ENCODE peak calls at places on chromosomes 11 and 22, in eight cellular contexts. Y, R, D, A, P, L, M and T are unnamed samples.

GRCh38 chr11:45922425-45923082 is at the start of gene LARGE2:
- DNase-seq in Y (peak), R (no peak), D (no peak), A (no peak), P (no peak), L (peak), M (no peak), T (peak)

GRCh38 chr22:46626911-46627805 is 7.0 kb downstream of the GRAMD4 start:
- DNase-seq in Y (no peak), R (no peak), D (no peak), A (no peak), P (no peak), L (no peak), M (no peak), T (peak)

GRCh38 chr11:127362754-127363153 is 362.2 kb upstream of the KIRREL3 start:
- DNase-seq in Y (no peak), R (no peak), D (no peak), A (no peak), P (no peak), L (no peak), M (no peak), T (no peak)

GRCh38 chr11:13287026-13287425 is 9.4 kb downstream of the BMAL1 start:
- DNase-seq in Y (no peak), R (peak), D (no peak), A (no peak), P (no peak), L (peak), M (no peak), T (no peak)

GRCh38 chr11:17751558-17751957 is 17.0 kb downstream of the KCNC1 start:
- DNase-seq in Y (no peak), R (no peak), D (no peak), A (no peak), P (no peak), L (no peak), M (no peak), T (no peak)

GRCh38 chr11:67154726-67155125 is 35.7 kb downstream of the KDM2A start:
- DNase-seq in Y (no peak), R (no peak), D (no peak), A (no peak), P (no peak), L (no peak), M (no peak), T (no peak)

GRCh38 chr11:116412118-116412889 is 360.5 kb downstream of the BUD13 start:
- DNase-seq in Y (no peak), R (no peak), D (no peak), A (no peak), P (no peak), L (no peak), M (no peak), T (no peak)

GRCh38 chr11:59960502-59961381 is 3.1 kb upstream of the OOSP4A start:
- DNase-seq in Y (peak), R (no peak), D (no peak), A (no peak), P (no peak), L (no peak), M (no peak), T (no peak)

GRCh38 chr11:7019500-7020182 is 505 bp downstream of the ZNF214 start:
- DNase-seq in Y (no peak), R (no peak), D (no peak), A (no peak), P (peak), L (no peak), M (no peak), T (no peak)

GRCh38 chr11:1728931-1729691 is 21.3 kb downstream of the IFITM10 start:
- DNase-seq in Y (no peak), R (no peak), D (no peak), A (no peak), P (no peak), L (no peak), M (no peak), T (no peak)

GRCh38 chr22:48333816-48334735 is 1493.6 kb downstream of the BRD1 start:
- DNase-seq in Y (no peak), R (no peak), D (no peak), A (no peak), P (no peak), L (no peak), M (no peak), T (no peak)

GRCh38 chr22:31495343-31495742 is 993 bp upstream of the SFI1 start:
- DNase-seq in Y (no peak), R (peak), D (no peak), A (no peak), P (no peak), L (no peak), M (no peak), T (no peak)

GRCh38 chr11:35324981-35325380 is 94.4 kb downstream of the SLC1A2 start:
- DNase-seq in Y (no peak), R (no peak), D (peak), A (no peak), P (no peak), L (peak), M (no peak), T (no peak)

GRCh38 chr11:10899542-10899830 is 41.6 kb upstream of the ZBED5 start:
- DNase-seq in Y (no peak), R (no peak), D (no peak), A (no peak), P (peak), L (no peak), M (no peak), T (no peak)

GRCh38 chr22:49780992-49781782 is 46.5 kb downstream of the BRD1 start:
- DNase-seq in Y (no peak), R (no peak), D (no peak), A (no peak), P (peak), L (no peak), M (no peak), T (no peak)

GRCh38 chr11:131592734-131593133 is 222.3 kb downstream of the NTM start:
- DNase-seq in Y (no peak), R (no peak), D (no peak), A (no peak), P (no peak), L (no peak), M (no peak), T (no peak)

GRCh38 chr11:130145975-130146776 is 13.4 kb upstream of the ST14 start:
- DNase-seq in Y (peak), R (no peak), D (no peak), A (no peak), P (peak), L (no peak), M (no peak), T (no peak)

GRCh38 chr22:24102366-24103200 is 78.7 kb upstream of the SUSD2 start:
- DNase-seq in Y (no peak), R (no peak), D (no peak), A (no peak), P (no peak), L (no peak), M (no peak), T (no peak)

GRCh38 chr11:35267504-35267903 is 128.5 kb downstream of the CD44 start:
- DNase-seq in Y (no peak), R (no peak), D (peak), A (no peak), P (no peak), L (no peak), M (peak), T (no peak)

GRCh38 chr22:49369726-49370717 is 457.7 kb downstream of the BRD1 start:
- DNase-seq in Y (peak), R (no peak), D (no peak), A (no peak), P (no peak), L (no peak), M (no peak), T (no peak)

GRCh38 chr11:77510095-77510494 is 36.2 kb upstream of the PAK1 start:
- DNase-seq in Y (no peak), R (no peak), D (no peak), A (no peak), P (no peak), L (no peak), M (no peak), T (no peak)

GRCh38 chr22:32334640-32335365 is 22.9 kb upstream of the RFPL3 start:
- DNase-seq in Y (peak), R (no peak), D (no peak), A (no peak), P (peak), L (no peak), M (no peak), T (no peak)

GRCh38 chr11:76623171-76623883 is 47.2 kb downstream of the LRRC32 start:
- DNase-seq in Y (no peak), R (no peak), D (peak), A (no peak), P (no peak), L (no peak), M (no peak), T (no peak)

GRCh38 chr11:10778217-10778970 is 27.3 kb downstream of the CTR9 start:
- DNase-seq in Y (no peak), R (no peak), D (peak), A (no peak), P (peak), L (no peak), M (no peak), T (no peak)